ENCODE peak calls at places on chromosomes 16 and 17, in five cellular contexts. D is sigmoid colon, H is suprapubic skin, J is endodermal cell, N is EH. Q is an unnamed sample.

GRCh38 chr17:75822119-75822799 is 21.9 kb downstream of the UNC13D start:
- DNase-seq in D (no peak), H (no peak), J (no peak), N (no peak), Q (no peak)

GRCh38 chr16:53090591-53091507 is 36.1 kb downstream of the CHD9 start:
- DNase-seq in D (peak), H (peak), J (no peak), N (peak), Q (peak)

GRCh38 chr17:76382803-76383644 is 1.4 kb upstream of the SPHK1 start:
- DNase-seq in D (no peak), H (no peak), J (peak), N (peak), Q (peak)

GRCh38 chr17:38727661-38728220 is 2.4 kb upstream of the CISD3 start:
- DNase-seq in D (no peak), H (no peak), J (no peak), N (no peak), Q (no peak)

GRCh38 chr16:74768239-74768638 is 6.4 kb downstream of the FA2H start:
- DNase-seq in D (no peak), H (peak), J (no peak), N (no peak), Q (no peak)

GRCh38 chr17:28038802-28039600 is 3.5 kb upstream of the NLK start:
- DNase-seq in D (no peak), H (no peak), J (no peak), N (peak), Q (no peak)

GRCh38 chr17:79114455-79115301 is 40.1 kb downstream of the ENGASE start:
- DNase-seq in D (peak), H (no peak), J (peak), N (peak), Q (peak)

GRCh38 chr16:62585041-62585545 is 548.9 kb upstream of the CDH8 start:
- DNase-seq in D (no peak), H (no peak), J (no peak), N (no peak), Q (no peak)

GRCh38 chr17:1229354-1229890 is 40.8 kb upstream of the BHLHA9 start:
- DNase-seq in D (peak), H (peak), J (peak), N (no peak), Q (no peak)

GRCh38 chr17:62064029-62064790 is 868 bp downstream of the MED13 start:
- DNase-seq in D (no peak), H (no peak), J (no peak), N (peak), Q (peak)

GRCh38 chr17:53619025-53619424 is 203.7 kb upstream of the KIF2B start:
- DNase-seq in D (no peak), H (no peak), J (no peak), N (no peak), Q (no peak)

GRCh38 chr17:82751571-82752370 is at the start of gene TBCD:
- DNase-seq in D (peak), H (peak), J (peak), N (peak), Q (peak)

GRCh38 chr16:28591355-28591754 is 5.5 kb downstream of the SULT1A2 start:
- DNase-seq in D (no peak), H (no peak), J (no peak), N (no peak), Q (no peak)

GRCh38 chr17:18966831-18967624 is 15.1 kb downstream of the SLC5A10 start:
- DNase-seq in D (no peak), H (no peak), J (peak), N (peak), Q (peak)

GRCh38 chr17:29906969-29907368 is 23.1 kb downstream of the SSH2 start:
- DNase-seq in D (no peak), H (no peak), J (no peak), N (no peak), Q (no peak)

GRCh38 chr17:48892940-48893645 is 506 bp downstream of the ATP5MC1 start:
- DNase-seq in D (no peak), H (no peak), J (peak), N (no peak), Q (no peak)

GRCh38 chr16:20049831-20050230 is 23.9 kb downstream of the GPR139 start:
- DNase-seq in D (no peak), H (no peak), J (peak), N (no peak), Q (no peak)

GRCh38 chr17:80227156-80227555 is 6.9 kb downstream of the SLC26A11 start:
- DNase-seq in D (no peak), H (no peak), J (no peak), N (no peak), Q (no peak)

GRCh38 chr17:9875441-9875840 is 29.6 kb downstream of the RCVRN start:
- DNase-seq in D (no peak), H (no peak), J (peak), N (peak), Q (no peak)

GRCh38 chr16:84042879-84043485 is 387 bp upstream of the SLC38A8 start:
- DNase-seq in D (no peak), H (no peak), J (peak), N (no peak), Q (no peak)

GRCh38 chr16:72149676-72150464 is 22.1 kb downstream of the PMFBP1 start:
- DNase-seq in D (no peak), H (no peak), J (peak), N (no peak), Q (peak)

GRCh38 chr16:84082110-84082509 is 34.6 kb downstream of the MBTPS1 start:
- DNase-seq in D (no peak), H (no peak), J (peak), N (no peak), Q (no peak)

GRCh38 chr16:2077016-2077415 is 29.2 kb downstream of the TSC2 start:
- DNase-seq in D (no peak), H (no peak), J (no peak), N (no peak), Q (no peak)

GRCh38 chr16:59848314-59848713 is 1114.2 kb upstream of the GOT2 start:
- DNase-seq in D (no peak), H (no peak), J (no peak), N (no peak), Q (no peak)

GRCh38 chr16:3642397-3643094 is 11.9 kb upstream of the DNASE1 start:
- DNase-seq in D (peak), H (peak), J (peak), N (peak), Q (no peak)

GRCh38 chr17:40311575-40311974 is 2.6 kb downstream of the RARA start:
- DNase-seq in D (peak), H (peak), J (no peak), N (peak), Q (no peak)

GRCh38 chr16:1108299-1109252 is 12.5 kb upstream of the C1QTNF8 start:
- DNase-seq in D (peak), H (no peak), J (no peak), N (peak), Q (peak)

GRCh38 chr16:16143038-16143763 is 80.1 kb downstream of the ABCC6 start:
- DNase-seq in D (no peak), H (no peak), J (peak), N (peak), Q (peak)

GRCh38 chr16:29899516-29900101 is at the start of gene SEZ6L2:
- DNase-seq in D (no peak), H (no peak), J (peak), N (peak), Q (no peak)

GRCh38 chr17:35372846-35373531 is 432 bp downstream of the SLFN11 start:
- DNase-seq in D (no peak), H (no peak), J (peak), N (peak), Q (peak)

GRCh38 chr17:82113422-82113821 is 15.4 kb upstream of the FASN start:
- DNase-seq in D (no peak), H (no peak), J (no peak), N (no peak), Q (no peak)

GRCh38 chr16:47018223-47018891 is 44.9 kb upstream of the DNAJA2 start:
- DNase-seq in D (no peak), H (no peak), J (peak), N (peak), Q (no peak)

GRCh38 chr16:85958731-85959130 is 59.8 kb downstream of the IRF8 start:
- DNase-seq in D (no peak), H (no peak), J (no peak), N (no peak), Q (no peak)

GRCh38 chr16:15897834-15898254 is 9.4 kb upstream of the CEP20 start:
- DNase-seq in D (no peak), H (no peak), J (no peak), N (peak), Q (no peak)

GRCh38 chr16:79621027-79621426 is 20.5 kb upstream of the MAF start:
- DNase-seq in D (no peak), H (no peak), J (no peak), N (no peak), Q (no peak)

GRCh38 chr16:73735018-73735417 is 561.6 kb upstream of the PSMD7 start:
- DNase-seq in D (no peak), H (no peak), J (no peak), N (peak), Q (no peak)